ENCODE peak calls at places on chromosomes 6 and 20, in six cellular contexts. U is CD8-positive, alpha-beta T cell; Y is mesendoderm; C is ovary; R is CD4-positive, CD25-positive, alpha-beta regulatory T cell; K is psoas muscle. A is an unnamed sample.

GRCh38 chr6:82216549-82216948 is 31.0 kb downstream of the IBTK start:
- DNase-seq in C (no peak), Y (no peak), U (no peak), R (no peak), K (no peak), A (no peak)

GRCh38 chr6:27177454-27178000 is 70.0 kb upstream of the PRSS16 start:
- DNase-seq in Y (peak; percentile 97), U (peak; percentile 66), R (peak; percentile 87), C (peak; percentile 58), K (peak; percentile 85), A (peak; percentile 68)

GRCh38 chr20:23744726-23745646 is 5.7 kb downstream of the CST1 start:
- DNase-seq in R (no peak), U (no peak), Y (no peak), C (no peak), K (no peak), A (no peak)

GRCh38 chr6:155495011-155495768 is 39.6 kb upstream of the NOX3 start:
- DNase-seq in U (no peak), Y (peak; percentile 87), R (no peak), C (peak; percentile 84), K (peak; percentile 62), A (no peak)

GRCh38 chr6:98636941-98637340 is 197.4 kb upstream of the POU3F2 start:
- DNase-seq in C (no peak), U (no peak), K (no peak), R (no peak), Y (no peak), A (no peak)

GRCh38 chr6:15557174-15557573 is 105.7 kb downstream of the DTNBP1 start:
- DNase-seq in R (no peak), Y (no peak), C (no peak), U (no peak), K (no peak), A (no peak)

GRCh38 chr20:47274449-47275108 is 81.9 kb downstream of the ZMYND8 start:
- DNase-seq in Y (peak; percentile 35), R (peak; percentile 54), K (no peak), C (no peak), U (no peak), A (no peak)

GRCh38 chr6:111484655-111484974 is 1.6 kb upstream of the REV3L start:
- DNase-seq in U (no peak), Y (no peak), K (no peak), C (no peak), R (peak; percentile 46), A (no peak)

GRCh38 chr6:18034798-18035202 is 47.4 kb upstream of the KIF13A start:
- DNase-seq in K (no peak), U (no peak), C (no peak), R (no peak), Y (no peak), A (no peak)

GRCh38 chr6:136719280-136720044 is 72.8 kb downstream of the MAP3K5 start:
- DNase-seq in Y (no peak), R (peak; percentile 12), K (no peak), C (no peak), U (no peak), A (no peak)

GRCh38 chr20:59825944-59826759 is 107.3 kb downstream of the SYCP2 start:
- DNase-seq in C (no peak), K (no peak), R (no peak), Y (no peak), U (no peak), A (no peak)

GRCh38 chr6:144062757-144063156 is 32.6 kb downstream of the SF3B5 start:
- DNase-seq in R (peak; percentile 23), C (no peak), Y (no peak), U (no peak), K (no peak), A (no peak)

DNA sequence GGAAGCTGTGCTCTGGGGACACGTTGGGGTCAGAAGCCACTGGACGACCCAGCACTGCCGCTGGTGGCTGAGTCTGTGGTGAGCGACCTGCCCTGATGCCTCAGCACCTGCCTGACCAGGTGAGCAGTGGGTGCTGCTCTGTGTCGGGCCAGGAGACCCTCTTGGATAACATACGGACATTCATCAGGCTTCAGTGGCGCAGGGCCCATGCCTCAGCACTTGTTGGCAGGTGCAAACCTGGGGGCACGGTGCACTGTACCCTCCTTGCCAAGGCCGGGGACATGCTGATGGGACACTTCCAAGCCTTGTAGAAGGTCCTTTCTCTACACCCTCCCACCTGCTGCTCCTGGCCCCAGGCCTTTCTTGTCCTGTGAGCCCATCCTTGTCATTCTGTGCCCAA is 34.1 kb downstream of the MYT1 start:
- DNase-seq in U (no peak), C (no peak), R (no peak), Y (no peak), K (no peak), A (no peak)
- H3K27ac ChIP-seq in U (no peak overlapping the region), C (no peak overlapping the region), R (no peak overlapping the region), Y (no peak overlapping the region), K (no peak overlapping the region), A (no peak overlapping the region)

DNA sequence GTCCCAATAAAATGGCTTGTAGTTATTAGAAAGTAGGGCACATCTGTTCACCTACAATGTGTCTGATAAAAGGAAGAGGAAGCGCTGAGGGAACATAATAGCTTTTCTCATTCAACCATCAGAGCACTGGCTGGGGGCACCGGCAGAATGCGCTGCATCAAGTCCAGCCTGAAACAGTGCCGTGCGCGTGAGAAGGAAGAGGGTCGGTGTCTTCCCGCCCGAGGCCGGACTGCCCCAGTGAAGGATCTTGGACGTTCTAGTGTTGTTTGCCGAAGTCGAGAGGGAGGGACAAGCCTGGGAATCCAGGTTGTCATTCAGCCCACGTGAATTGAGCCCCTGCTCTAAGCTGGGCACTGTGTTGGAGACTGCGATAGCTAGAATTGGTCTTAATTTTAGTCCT is 61.7 kb upstream of the MPC1 start:
- DNase-seq in K (no peak), R (no peak), Y (no peak), C (no peak), U (no peak), A (no peak)
- H3K27ac ChIP-seq in K (no peak overlapping the region), R (no peak overlapping the region), Y (no peak overlapping the region), C (no peak overlapping the region), U (no peak overlapping the region), A (no peak overlapping the region)

GRCh38 chr6:28981833-28982475 is 23.2 kb downstream of the ZNF311 start:
- DNase-seq in Y (peak; percentile 93), K (peak; percentile 78), R (peak; percentile 79), U (peak; percentile 70), C (peak; percentile 70), A (peak; percentile 65)

GRCh38 chr6:28980797-28981390 is 24.2 kb downstream of the ZNF311 start:
- DNase-seq in C (peak; percentile 62), K (peak; percentile 58), U (peak; percentile 21), Y (peak; percentile 97), R (peak; percentile 74), A (peak; percentile 19)

GRCh38 chr6:28980137-28980796 is 24.8 kb downstream of the ZNF311 start:
- DNase-seq in K (no peak), Y (no peak), C (no peak), R (no peak), U (no peak), A (no peak)

GRCh38 chr6:28982476-28983266 is 22.4 kb downstream of the ZNF311 start:
- DNase-seq in U (peak; percentile 17), K (no peak), Y (peak; percentile 65), C (peak; percentile 27), R (peak; percentile 50), A (no peak)

GRCh38 chr6:28981391-28981832 is 23.7 kb downstream of the ZNF311 start:
- DNase-seq in K (peak; percentile 68), Y (peak; percentile 60), R (peak; percentile 77), C (peak; percentile 56), U (peak; percentile 73), A (peak; percentile 75)
- H3K27ac ChIP-seq in K (peak overlapping the region; percentile 68), Y (no peak overlapping the region), R (peak overlapping the region; percentile 19), C (no peak overlapping the region), U (peak overlapping the region; percentile 59), A (no peak overlapping the region)

GRCh38 chr20:34397096-34397495 is 34.0 kb downstream of the ITCH start:
- DNase-seq in K (no peak), U (no peak), R (no peak), C (no peak), Y (no peak), A (no peak)
- H3K27ac ChIP-seq in K (no peak overlapping the region), U (no peak overlapping the region), R (no peak overlapping the region), C (no peak overlapping the region), Y (no peak overlapping the region), A (no peak overlapping the region)

GRCh38 chr20:24993337-24994185 is 1.0 kb upstream of the APMAP start:
- DNase-seq in U (peak; percentile 9), Y (no peak), C (no peak), R (peak; percentile 8), K (no peak), A (no peak)

GRCh38 chr20:24994186-24994465 is 1.6 kb upstream of the APMAP start:
- DNase-seq in R (no peak), Y (no peak), U (no peak), C (no peak), K (no peak), A (no peak)

GRCh38 chr20:24990810-24991252 is 1.7 kb downstream of the APMAP start:
- DNase-seq in Y (peak; percentile 59), K (no peak), R (no peak), C (no peak), U (no peak), A (no peak)

GRCh38 chr20:24992420-24993205 is at the start of gene APMAP:
- DNase-seq in C (peak; percentile 96), Y (peak; percentile 95), R (peak; percentile 96), K (peak; percentile 98), U (peak; percentile 98), A (peak; percentile 95)

GRCh38 chr20:24991897-24992419 is 593 bp downstream of the APMAP start:
- DNase-seq in K (no peak), U (no peak), R (peak; percentile 37), Y (peak; percentile 30), C (peak; percentile 19), A (no peak)
- H3K27ac ChIP-seq in K (peak overlapping the region; percentile 90), U (peak overlapping the region; percentile 94), R (peak overlapping the region; percentile 96), Y (no peak overlapping the region), C (no peak overlapping the region), A (peak overlapping the region; percentile 90)

DNA sequence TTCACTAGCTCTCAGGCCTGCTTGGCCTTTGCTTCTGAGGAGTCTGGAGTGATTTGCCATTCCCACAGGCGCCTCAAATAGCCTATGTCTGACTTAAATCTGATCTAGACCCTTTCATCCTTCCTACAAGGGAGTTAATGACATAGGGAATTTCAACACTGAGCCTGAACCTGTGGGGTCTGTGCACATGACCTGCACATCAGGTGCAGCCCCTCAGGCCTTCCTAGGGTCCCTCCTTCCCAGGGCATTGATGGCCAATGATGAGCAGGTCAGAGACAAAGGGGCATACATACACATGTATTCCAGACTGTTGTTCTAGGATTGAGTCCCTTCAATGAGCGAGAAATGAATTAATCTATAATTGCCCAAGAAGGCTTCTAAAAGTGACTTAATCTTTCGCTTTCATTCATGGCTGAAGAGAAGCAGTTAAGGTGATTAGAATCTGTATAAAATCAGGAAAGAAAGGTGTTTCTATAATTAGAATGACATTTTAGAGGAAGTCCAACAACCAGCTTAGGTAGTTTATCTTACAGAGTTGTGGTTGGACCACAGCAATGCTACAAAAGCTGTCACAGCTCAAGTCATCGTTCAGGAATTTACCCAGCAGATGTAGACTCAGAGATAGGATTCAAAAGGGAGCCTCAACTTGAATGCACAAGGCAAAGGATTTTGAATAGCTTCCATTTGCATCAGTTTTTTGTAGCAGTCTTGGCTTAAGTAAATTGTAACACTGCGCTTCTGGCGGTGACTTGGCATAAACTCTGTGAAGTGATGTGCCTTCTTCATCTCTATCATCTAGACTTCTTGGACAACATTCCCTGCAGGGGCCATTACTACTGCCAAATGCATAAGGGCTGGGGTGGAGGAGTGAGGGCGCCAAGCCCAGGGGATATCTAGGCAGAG is 27.0 kb upstream of the TBC1D7 start:
- DNase-seq in Y (peak; percentile 76), U (peak; percentile 16), K (no peak), R (peak; percentile 62), C (no peak), A (no peak)
- H3K27ac ChIP-seq in Y (no peak overlapping the region), U (peak overlapping the region; percentile 10), K (peak overlapping the region; percentile 27), R (peak overlapping the region; percentile 64), C (no peak overlapping the region), A (peak overlapping the region; percentile 60)